ENCODE peak calls at places on chromosomes 12 and 14, in four cellular contexts. W is K562, Z is HepG2, X is GM12878. H is an unnamed sample.

GRCh38 chr14:77556946-77557345 is 58.3 kb upstream of the ISM2 start:
- DNase-seq in W (no peak), Z (no peak), X (no peak), H (no peak)

GRCh38 chr14:42911642-42912041 is 1305.0 kb downstream of the LRFN5 start:
- DNase-seq in W (no peak), Z (no peak), X (no peak), H (no peak)

GRCh38 chr12:34289431-34290190 is 267.3 kb downstream of the ALG10 start:
- DNase-seq in W (no peak), Z (no peak), X (no peak), H (no peak)

GRCh38 chr14:30691751-30692398 is 69.8 kb downstream of the SCFD1 start:
- DNase-seq in W (no peak), Z (no peak), X (no peak), H (no peak)

GRCh38 chr14:67820428-67820881 is 876 bp downstream of the RAD51B start:
- DNase-seq in W (peak), Z (peak), X (no peak), H (no peak)

GRCh38 chr12:99649551-99649950 is 2.0 kb downstream of the GARIN6 start:
- DNase-seq in W (no peak), Z (no peak), X (no peak), H (no peak)

GRCh38 chr12:13811061-13811460 is 170.3 kb downstream of the GRIN2B start:
- DNase-seq in W (no peak), Z (no peak), X (no peak), H (no peak)

GRCh38 chr14:79712302-79712950 is 498.9 kb downstream of the DIO2 start:
- DNase-seq in W (no peak), Z (no peak), X (no peak), H (no peak)

GRCh38 chr12:113837528-113838296 is 128.4 kb downstream of the RBM19 start:
- DNase-seq in W (no peak), Z (no peak), X (no peak), H (no peak)

GRCh38 chr14:53304726-53305381 is 151.7 kb upstream of the DDHD1 start:
- DNase-seq in W (no peak), Z (no peak), X (no peak), H (no peak)

GRCh38 chr12:45232771-45233372 is 17.0 kb downstream of the ANO6 start:
- DNase-seq in W (peak), Z (peak), X (peak), H (no peak)

GRCh38 chr14:72892879-72893635 is 844 bp downstream of the DPF3 start:
- DNase-seq in W (peak), Z (no peak), X (no peak), H (peak)

GRCh38 chr14:87628129-87628528 is 364.9 kb downstream of the GALC start:
- DNase-seq in W (no peak), Z (peak), X (no peak), H (no peak)

GRCh38 chr12:111901182-111901581 is 59.2 kb downstream of the MAPKAPK5 start:
- DNase-seq in W (no peak), Z (no peak), X (no peak), H (peak)

GRCh38 chr12:14308516-14308915 is 57.0 kb upstream of the ATF7IP start:
- DNase-seq in W (no peak), Z (no peak), X (no peak), H (no peak)

GRCh38 chr12:31742891-31743290 is 14.1 kb upstream of the AMN1 start:
- DNase-seq in W (no peak), Z (no peak), X (no peak), H (no peak)

GRCh38 chr12:104199964-104200363 is 15.6 kb upstream of the TXNRD1 start:
- DNase-seq in W (no peak), Z (no peak), X (no peak), H (no peak)

GRCh38 chr14:65299837-65300236 is 112.7 kb upstream of the FUT8 start:
- DNase-seq in W (no peak), Z (no peak), X (no peak), H (no peak)

GRCh38 chr12:60230103-60230502 is 634.3 kb downstream of the SLC16A7 start:
- DNase-seq in W (no peak), Z (no peak), X (no peak), H (no peak)

GRCh38 chr12:112777387-112778025 is 14.0 kb upstream of the RPH3A start:
- DNase-seq in W (no peak), Z (no peak), X (no peak), H (peak)

GRCh38 chr12:116592116-116592637 is 33.0 kb downstream of the MAP1LC3B2 start:
- DNase-seq in W (no peak), Z (no peak), X (no peak), H (no peak)
- TF ChIP-seq HDAC2 in W (no peak), Z (no peak), X (no peak), H (no peak)

DNA sequence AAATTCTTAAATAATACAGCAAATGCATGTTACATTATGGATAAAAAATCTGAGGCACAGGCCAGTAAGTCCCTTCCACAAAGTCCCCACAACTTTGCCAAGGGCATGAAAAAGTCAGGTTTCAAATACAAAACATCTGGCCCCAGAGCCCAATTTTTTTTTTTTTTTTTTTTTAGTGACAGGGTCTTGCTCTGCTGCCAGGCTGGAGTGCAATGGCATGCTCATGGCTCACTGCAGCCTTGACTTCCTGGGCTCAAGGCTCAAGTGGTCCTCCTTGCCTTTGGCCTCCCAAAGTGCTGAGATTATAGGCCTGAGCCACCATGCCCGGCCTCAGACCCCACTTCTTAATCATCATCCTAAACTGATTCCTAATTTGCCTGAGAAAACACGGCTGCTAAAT is 3.1 kb upstream of the TTC8 start:
- DNase-seq in W (no peak), Z (no peak), X (no peak), H (no peak)
- H2AFZ ChIP-seq in W (peak), Z (no peak), X (no peak), H (no peak)

GRCh38 chr12:131477613-131478012 is 233.3 kb upstream of the SFSWAP start:
- DNase-seq in W (no peak), Z (no peak), X (no peak), H (no peak)

GRCh38 chr12:131471946-131472732 is 238.8 kb upstream of the SFSWAP start:
- DNase-seq in W (no peak), Z (no peak), X (no peak), H (no peak)

GRCh38 chr12:131471271-131471905 is 239.5 kb upstream of the SFSWAP start:
- DNase-seq in W (no peak), Z (no peak), X (no peak), H (no peak)

GRCh38 chr12:131473721-131474709 is 236.9 kb upstream of the SFSWAP start:
- DNase-seq in W (peak), Z (no peak), X (no peak), H (peak)

DNA sequence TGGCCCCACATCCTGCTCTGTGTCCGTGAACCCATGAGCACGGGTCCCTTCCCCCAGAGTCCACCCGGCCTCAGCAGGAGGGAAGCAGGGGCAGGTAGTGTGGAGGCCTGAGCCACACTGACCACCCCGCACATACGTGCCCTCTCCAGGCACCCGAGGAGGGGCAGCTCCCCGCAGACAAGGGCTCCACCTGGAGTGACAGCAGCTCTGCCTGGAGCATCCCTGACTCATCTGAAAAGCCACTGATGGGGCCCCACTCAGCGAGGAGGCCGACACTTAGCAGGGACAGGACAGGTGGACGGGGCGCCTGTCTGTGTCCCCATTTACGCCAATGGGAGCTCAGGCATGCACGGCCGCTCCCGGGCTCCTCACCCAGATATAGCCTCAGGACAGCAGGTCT is 237.6 kb upstream of the SFSWAP start:
- DNase-seq in W (no peak), Z (no peak), X (no peak), H (no peak)
- TF ChIP-seq HDAC2 in W (no peak), Z (no peak), X (no peak), H (no peak)

GRCh38 chr12:71685312-71685906 is 473 bp upstream of the TMEM19 start:
- DNase-seq in W (no peak), Z (no peak), X (no peak), H (no peak)
- H2AFZ ChIP-seq in W (peak), Z (peak), X (peak), H (peak)

GRCh38 chr12:67441736-67442346 is 172.7 kb downstream of the CAND1 start:
- DNase-seq in W (peak), Z (peak), X (no peak), H (peak)

GRCh38 chr12:67444542-67444941 is 175.4 kb downstream of the CAND1 start:
- DNase-seq in W (no peak), Z (no peak), X (no peak), H (no peak)

GRCh38 chr12:67442896-67443295 is 173.7 kb downstream of the CAND1 start:
- DNase-seq in W (no peak), Z (no peak), X (no peak), H (no peak)

GRCh38 chr12:67439611-67440010 is 170.5 kb downstream of the CAND1 start:
- DNase-seq in W (no peak), Z (no peak), X (no peak), H (no peak)

DNA sequence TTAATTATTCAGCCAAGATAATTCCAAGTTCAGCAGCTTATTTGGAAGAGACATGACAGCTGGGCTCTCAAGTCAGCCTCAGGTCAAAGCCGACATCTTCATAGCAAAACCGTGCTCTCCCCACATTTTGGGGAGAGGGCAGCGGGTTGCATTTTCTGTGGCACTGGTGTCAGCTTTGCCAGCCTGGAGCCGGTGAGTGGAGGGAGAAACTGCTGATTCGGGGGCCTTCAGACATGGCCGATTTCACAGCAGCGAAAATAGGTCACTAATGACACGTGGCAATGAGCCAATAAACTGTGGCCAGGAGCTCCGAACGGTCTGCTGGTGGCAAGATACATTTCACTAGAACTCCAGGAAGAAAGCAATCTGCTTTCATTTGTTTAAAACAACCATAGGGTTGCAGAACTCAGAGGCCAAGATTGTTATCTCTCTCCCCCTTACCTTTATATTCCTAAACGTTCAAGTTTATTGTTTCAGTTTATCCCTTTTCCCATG is 173.2 kb downstream of the CAND1 start:
- DNase-seq in W (peak), Z (no peak), X (no peak), H (no peak)
- TF ChIP-seq HDAC2 in W (no peak), Z (no peak), X (no peak), H (no peak)

DNA sequence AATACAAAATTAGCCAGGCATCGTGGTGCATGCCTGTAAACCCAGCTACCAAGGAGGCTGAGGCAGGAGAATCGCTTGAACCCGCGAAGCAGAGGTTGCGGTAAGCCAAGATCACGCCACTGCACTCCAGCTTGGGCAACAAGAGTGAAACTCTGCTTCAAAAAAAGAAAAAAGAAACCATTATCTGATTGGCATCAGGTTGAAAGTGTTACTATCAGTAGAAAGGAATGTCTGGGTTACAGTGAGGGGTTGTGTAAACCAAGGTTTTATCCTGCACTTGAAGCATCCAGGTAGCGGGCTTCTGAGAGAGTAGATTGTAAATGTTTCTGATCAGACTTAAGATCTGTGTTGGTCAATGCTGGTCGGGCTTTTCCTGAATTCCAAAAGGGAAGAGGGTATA is 14.1 kb upstream of the OXA1L start:
- DNase-seq in W (no peak), Z (peak), X (no peak), H (no peak)
- H2AFZ ChIP-seq in W (no peak), Z (no peak), X (no peak), H (no peak)

DNA sequence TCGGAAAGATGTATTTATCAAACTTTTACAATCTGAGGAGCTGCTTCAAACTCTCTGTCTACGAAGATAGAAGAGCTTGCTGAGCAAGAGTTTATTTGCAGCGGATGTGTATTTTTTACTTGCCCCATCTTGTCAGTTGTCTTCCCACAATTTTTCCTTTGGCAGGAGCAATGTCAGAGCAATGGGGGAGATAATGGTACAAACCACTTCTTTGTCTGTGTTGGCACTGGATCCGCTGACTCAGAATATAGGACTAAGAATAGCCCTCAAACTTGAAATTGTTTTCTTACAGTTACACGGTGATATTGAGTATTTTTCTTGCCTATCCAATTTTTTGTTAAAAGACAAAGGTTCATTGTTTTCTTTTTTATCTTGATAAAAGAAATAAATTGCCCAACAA is 27.6 kb downstream of the HELB start:
- DNase-seq in W (no peak), Z (no peak), X (no peak), H (no peak)
- TF ChIP-seq HDAC2 in W (no peak), Z (no peak), X (no peak), H (no peak)

GRCh38 chr12:68350753-68351152 is 18.6 kb upstream of the MDM1 start:
- DNase-seq in W (no peak), Z (no peak), X (no peak), H (no peak)
- H2AFZ ChIP-seq in W (no peak), Z (no peak), X (no peak), H (no peak)

GRCh38 chr12:77323778-77324415 is 258.5 kb upstream of the E2F7 start:
- DNase-seq in W (no peak), Z (no peak), X (no peak), H (no peak)

GRCh38 chr12:77328326-77328725 is 263.0 kb upstream of the E2F7 start:
- DNase-seq in W (no peak), Z (no peak), X (no peak), H (no peak)

GRCh38 chr12:77324416-77324762 is 259.0 kb upstream of the E2F7 start:
- DNase-seq in W (no peak), Z (no peak), X (no peak), H (no peak)

GRCh38 chr12:77325505-77325904 is 260.1 kb upstream of the E2F7 start:
- DNase-seq in W (no peak), Z (no peak), X (no peak), H (peak)

GRCh38 chr12:77324763-77325468 is 259.5 kb upstream of the E2F7 start:
- DNase-seq in W (peak), Z (peak), X (no peak), H (peak)
- TF ChIP-seq HDAC2 in W (no peak), Z (no peak), X (no peak), H (peak)

GRCh38 chr12:15963271-15963670 is 52.1 kb downstream of the DERA start:
- DNase-seq in W (no peak), Z (no peak), X (no peak), H (no peak)

GRCh38 chr12:15966426-15966825 is 55.3 kb downstream of the DERA start:
- DNase-seq in W (no peak), Z (no peak), X (no peak), H (no peak)

GRCh38 chr12:15962760-15963159 is 51.6 kb downstream of the DERA start:
- DNase-seq in W (no peak), Z (no peak), X (no peak), H (no peak)
- H2AFZ ChIP-seq in W (no peak), Z (no peak), X (no peak), H (no peak)

H was measured in H1.